ENCODE peak calls at places on chromosomes 16 and 17, in five cellular contexts. W, D, B, P and H are unnamed samples. For H3K9me3, the result is how much of the 10 kb centered on the place peaks cover.

GRCh38 chr17:50079334-50080095 is 15.6 kb upstream of the PDK2 start:
- DNase-seq in D (no peak), P (peak), W (no peak), B (peak), H (no peak)

GRCh38 chr17:50183439-50184001 is 17.7 kb downstream of the SGCA start:
- DNase-seq in B (peak), D (peak), W (no peak), P (peak), H (no peak)

GRCh38 chr16:66927918-66928649 is 2.7 kb upstream of the RRAD start:
- DNase-seq in B (peak), D (no peak), P (peak), W (no peak), H (no peak)

GRCh38 chr17:31476525-31477416 is 85.3 kb downstream of the RAB11FIP4 start:
- DNase-seq in D (no peak), B (no peak), W (no peak), P (peak), H (no peak)

GRCh38 chr17:70365098-70365583 is 195.8 kb downstream of the KCNJ2 start:
- DNase-seq in B (peak), P (peak), W (no peak), D (peak), H (no peak)

GRCh38 chr17:27575912-27576252 is 55.1 kb upstream of the LGALS9 start:
- DNase-seq in P (no peak), W (no peak), D (no peak), B (no peak), H (no peak)

GRCh38 chr16:48613061-48613957 is 3.3 kb upstream of the N4BP1 start:
- DNase-seq in W (peak), D (peak), B (peak), P (peak), H (peak)

GRCh38 chr16:85990861-85991301 is 91.9 kb downstream of the IRF8 start:
- DNase-seq in W (no peak), B (no peak), P (peak), D (no peak), H (no peak)

GRCh38 chr17:42181851-42182207 is 887 bp upstream of the KCNH4 start:
- DNase-seq in B (no peak), W (no peak), P (no peak), D (no peak), H (no peak)

GRCh38 chr17:8894673-8895578 is 27.5 kb upstream of the PIK3R6 start:
- DNase-seq in D (peak), B (peak), P (peak), W (no peak), H (peak)

GRCh38 chr16:3223913-3224515 is 10.9 kb downstream of the ZNF200 start:
- DNase-seq in W (no peak), P (no peak), B (peak), D (no peak), H (no peak)
- H3K9me3 ChIP-seq in W (under half), P (under half), B (under half), D (under half), H (under half)

GRCh38 chr17:74497471-74497870 is 31.0 kb downstream of the CD300A start:
- DNase-seq in D (no peak), B (no peak), W (no peak), P (no peak), H (no peak)
- H3K9me3 ChIP-seq in D (under half), B (under half), W (under half), P (under half), H (under half)

GRCh38 chr16:35180970-35181369 is 1721.6 kb downstream of the TP53TG3F start:
- DNase-seq in W (no peak), P (no peak), D (no peak), B (no peak), H (no peak)

GRCh38 chr16:35181422-35182030 is 1722.1 kb downstream of the TP53TG3F start:
- DNase-seq in D (no peak), W (no peak), P (no peak), B (no peak), H (no peak)

GRCh38 chr16:35174006-35174405 is 1714.6 kb downstream of the TP53TG3F start:
- DNase-seq in D (no peak), W (no peak), B (no peak), P (no peak), H (no peak)

GRCh38 chr16:35173295-35173694 is 1713.9 kb downstream of the TP53TG3F start:
- DNase-seq in B (no peak), P (no peak), D (no peak), W (no peak), H (no peak)

DNA sequence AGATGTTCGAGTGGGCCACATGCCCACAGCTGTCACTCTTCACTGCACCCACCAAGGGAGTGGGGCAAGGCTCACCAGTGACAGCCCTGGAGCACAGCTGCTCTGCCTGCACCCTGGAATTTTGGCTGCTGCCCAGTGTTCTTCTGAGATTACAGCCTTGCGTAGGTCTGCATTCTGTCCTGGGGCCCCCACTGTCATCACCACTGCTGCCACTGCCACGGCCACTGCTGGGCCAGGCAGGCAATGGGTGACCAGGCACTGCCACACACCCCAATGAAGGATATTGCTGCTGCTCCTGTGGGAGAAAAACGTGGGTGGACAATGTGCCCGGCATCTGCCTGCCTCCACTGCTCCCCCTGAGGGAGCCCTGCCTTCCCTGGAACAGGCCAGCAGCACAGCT is 1717.0 kb downstream of the TP53TG3F start:
- DNase-seq in B (no peak), D (no peak), W (no peak), P (no peak), H (no peak)
- H3K9me3 ChIP-seq in B (under half), D (under half), W (under half), P (under half), H (under half)

GRCh38 chr16:35449663-35450062 is 1990.3 kb downstream of the TP53TG3F start:
- DNase-seq in D (no peak), B (no peak), W (no peak), P (no peak), H (no peak)
- H3K9me3 ChIP-seq in D (under half), B (under half), W (under half), P (under half), H (under half)